ENCODE peak calls at places on chromosome 2, in ten cellular contexts. V, T, G, H, B, Y, U, F, M and W are unnamed samples.
A peak's percentile ranks its signal among the peaks of the same experiment; 100 is the strongest.

GRCh38 chr2:160920791-160921303 is 239.4 kb upstream of the TANK start:
- DNase-seq in V (no peak), T (no peak), G (peak; percentile 54), H (no peak), B (no peak), Y (no peak), U (no peak), F (peak; percentile 46), M (no peak), W (no peak)

GRCh38 chr2:2974982-2975381 is 402.6 kb downstream of the EIPR1 start:
- DNase-seq in V (no peak), T (no peak), G (no peak), H (no peak), B (no peak), Y (no peak), U (no peak), F (no peak), M (no peak), W (no peak)

GRCh38 chr2:109487237-109487869 is 126.4 kb downstream of the SEPTIN10 start:
- DNase-seq in V (no peak), T (no peak), G (no peak), H (no peak), B (no peak), Y (no peak), U (no peak), F (no peak), M (no peak), W (no peak)

GRCh38 chr2:138101718-138102117 is 137.4 kb downstream of the HNMT start:
- DNase-seq in V (no peak), T (no peak), G (no peak), H (no peak), B (no peak), Y (no peak), U (no peak), F (no peak), M (no peak), W (no peak)

GRCh38 chr2:45435316-45435715 is 175.8 kb downstream of the SRBD1 start:
- DNase-seq in V (no peak), T (no peak), G (no peak), H (no peak), B (no peak), Y (no peak), U (no peak), F (no peak), M (no peak), W (no peak)

GRCh38 chr2:126698376-126698775 is 42.4 kb downstream of the GYPC start:
- DNase-seq in V (no peak), T (no peak), G (no peak), H (no peak), B (peak; percentile 35), Y (no peak), U (no peak), F (no peak), M (no peak), W (no peak)

GRCh38 chr2:42961385-42961800 is 169.0 kb upstream of the HAAO start:
- DNase-seq in V (no peak), T (no peak), G (peak; percentile 86), H (no peak), B (peak; percentile 57), Y (no peak), U (peak; percentile 91), F (no peak), M (no peak), W (peak; percentile 76)

GRCh38 chr2:220949476-220949875 is 622.6 kb downstream of the EPHA4 start:
- DNase-seq in V (no peak), T (no peak), G (no peak), H (no peak), B (no peak), Y (no peak), U (no peak), F (no peak), M (no peak), W (no peak)

GRCh38 chr2:182113334-182113733 is 127.7 kb downstream of the PPP1R1C start:
- DNase-seq in V (no peak), T (no peak), G (no peak), H (no peak), B (no peak), Y (no peak), U (no peak), F (no peak), M (no peak), W (no peak)

GRCh38 chr2:200298816-200299215 is 7.7 kb upstream of the SPATS2L start:
- DNase-seq in V (no peak), T (no peak), G (no peak), H (no peak), B (no peak), Y (no peak), U (no peak), F (no peak), M (no peak), W (no peak)

GRCh38 chr2:44974064-44974715 is 32.7 kb downstream of the SIX3 start:
- DNase-seq in V (no peak), T (peak; percentile 37), G (no peak), H (no peak), B (peak; percentile 90), Y (peak; percentile 79), U (no peak), F (no peak), M (peak; percentile 59), W (no peak)

GRCh38 chr2:144159264-144159663 is 360.7 kb downstream of the ZEB2 start:
- DNase-seq in V (no peak), T (no peak), G (no peak), H (no peak), B (no peak), Y (no peak), U (no peak), F (no peak), M (peak; percentile 10), W (no peak)

GRCh38 chr2:15738965-15739364 is 147.3 kb downstream of the DDX1 start:
- DNase-seq in V (no peak), T (no peak), G (no peak), H (no peak), B (peak; percentile 12), Y (no peak), U (no peak), F (no peak), M (no peak), W (no peak)

GRCh38 chr2:31333527-31334183 is 80.9 kb downstream of the XDH start:
- DNase-seq in V (peak; percentile 83), T (peak; percentile 85), G (peak; percentile 59), H (peak; percentile 31), B (peak; percentile 96), Y (peak; percentile 74), U (peak; percentile 83), F (peak; percentile 73), M (peak; percentile 63), W (peak; percentile 84)

GRCh38 chr2:45152691-45153090 is 143.4 kb upstream of the SIX2 start:
- DNase-seq in V (no peak), T (no peak), G (no peak), H (no peak), B (no peak), Y (no peak), U (no peak), F (no peak), M (no peak), W (no peak)

GRCh38 chr2:185625604-185626003 is 113.0 kb upstream of the FSIP2 start:
- DNase-seq in V (no peak), T (peak; percentile 65), G (no peak), H (no peak), B (no peak), Y (no peak), U (no peak), F (no peak), M (no peak), W (no peak)

DNA sequence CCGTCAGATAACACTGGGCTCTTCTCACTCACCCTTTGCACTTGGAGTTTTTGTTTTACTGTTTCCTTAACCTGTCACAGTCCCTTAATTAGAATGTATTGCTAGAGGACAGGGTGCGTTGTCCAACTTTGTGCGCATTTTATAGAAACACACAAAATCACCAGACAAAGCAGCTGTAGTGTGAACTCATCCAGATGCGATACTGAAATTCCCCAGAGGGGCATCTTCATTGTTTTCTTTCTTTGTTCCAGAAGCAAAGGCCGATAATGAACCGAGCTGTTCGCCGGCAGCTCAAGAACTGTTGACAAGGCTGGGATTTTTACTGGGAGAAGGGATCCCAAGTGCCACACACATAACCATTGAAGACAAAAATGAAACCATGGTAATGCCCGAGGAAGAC is 137.6 kb downstream of the WDSUB1 start:
- DNase-seq in V (no peak), T (no peak), G (no peak), H (no peak), B (no peak), Y (no peak), U (no peak), F (no peak), M (no peak), W (no peak)
- H3K4me1 ChIP-seq in V (peaks cover 71% of the 10 kb centered on the region), T (no peaks in the 10 kb centered on the region), G (no peaks in the 10 kb centered on the region), H (peaks cover 19% of the 10 kb centered on the region), B (no peaks in the 10 kb centered on the region), Y (peaks cover 5% of the 10 kb centered on the region), U (peaks cover 64% of the 10 kb centered on the region), F (peaks cover 44% of the 10 kb centered on the region), M (peaks cover 12% of the 10 kb centered on the region), W (no peaks in the 10 kb centered on the region)

GRCh38 chr2:111122631-111123421 is 2.1 kb downstream of the BCL2L11 start:
- DNase-seq in V (peak; percentile 86), T (peak; percentile 86), G (peak; percentile 80), H (no peak), B (peak; percentile 91), Y (peak; percentile 25), U (peak; percentile 93), F (peak; percentile 88), M (no peak), W (peak; percentile 93)
- H3K4me1 ChIP-seq in V (peaks cover 54% of the 10 kb centered on the region), T (peaks cover 21% of the 10 kb centered on the region), G (no peaks in the 10 kb centered on the region), H (peaks cover 11% of the 10 kb centered on the region), B (peaks cover 3% of the 10 kb centered on the region), Y (peaks cover 23% of the 10 kb centered on the region), U (peaks cover 43% of the 10 kb centered on the region), F (peaks cover 49% of the 10 kb centered on the region), M (peaks cover 4% of the 10 kb centered on the region), W (no peaks in the 10 kb centered on the region)

GRCh38 chr2:11556101-11556806 is 22.4 kb downstream of the GREB1 start:
- DNase-seq in V (no peak), T (no peak), G (peak; percentile 32), H (no peak), B (peak; percentile 39), Y (no peak), U (no peak), F (no peak), M (no peak), W (peak; percentile 31)
- H3K4me1 ChIP-seq in V (no peaks in the 10 kb centered on the region), T (peaks cover 16% of the 10 kb centered on the region), G (peaks cover 4% of the 10 kb centered on the region), H (no peaks in the 10 kb centered on the region), B (peaks cover 47% of the 10 kb centered on the region), Y (no peaks in the 10 kb centered on the region), U (no peaks in the 10 kb centered on the region), F (peaks cover 3% of the 10 kb centered on the region), M (no peaks in the 10 kb centered on the region), W (no peaks in the 10 kb centered on the region)

DNA sequence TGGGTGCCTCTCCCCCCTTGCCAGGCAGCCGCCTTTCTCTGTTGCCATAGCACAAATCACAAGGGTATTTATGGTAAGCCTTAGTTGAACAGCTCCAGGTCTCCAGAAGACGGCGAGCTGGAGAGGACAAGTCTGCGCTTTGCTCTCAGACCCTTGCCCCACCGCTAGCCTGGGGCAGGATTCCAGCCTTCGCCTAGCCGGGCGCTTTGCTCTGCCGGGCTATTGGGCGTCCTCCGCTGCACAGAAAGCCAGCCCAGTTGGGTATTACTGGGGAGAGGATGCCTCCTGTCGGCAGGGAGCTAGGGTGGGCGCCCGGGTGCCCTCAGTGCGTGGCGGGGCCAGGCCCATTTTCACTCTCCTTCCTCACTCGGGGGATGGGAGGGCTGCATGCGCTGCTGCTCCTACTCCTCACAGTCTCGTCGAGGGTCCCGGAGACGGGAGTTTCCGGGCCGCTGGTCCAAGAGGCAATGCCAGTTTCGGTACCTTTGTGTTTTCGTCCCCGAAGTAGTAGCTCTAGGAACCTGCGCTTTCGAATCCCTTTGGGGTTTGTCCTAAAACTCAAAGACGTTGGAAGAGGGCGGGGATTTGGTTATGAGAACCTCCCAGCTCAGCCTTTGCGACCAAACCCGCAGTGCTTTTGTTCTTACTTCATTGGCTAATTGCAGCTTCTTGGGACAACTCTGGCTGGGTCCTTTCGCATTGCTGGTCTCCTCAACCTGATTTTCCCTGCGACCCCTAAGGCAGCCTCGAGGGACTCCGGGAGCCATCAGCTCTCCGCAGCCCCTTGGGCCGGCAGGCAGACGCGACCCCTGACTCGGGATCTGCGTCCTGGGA is 3.6 kb upstream of the DLX2 start:
- DNase-seq in V (no peak), T (peak; percentile 30), G (no peak), H (no peak), B (peak; percentile 90), Y (peak; percentile 82), U (no peak), F (no peak), M (no peak), W (no peak)
- H3K4me1 ChIP-seq in V (peaks cover 38% of the 10 kb centered on the region), T (peaks cover 10% of the 10 kb centered on the region), G (no peaks in the 10 kb centered on the region), H (peaks cover 27% of the 10 kb centered on the region), B (peaks cover 5% of the 10 kb centered on the region), Y (peaks cover 7% of the 10 kb centered on the region), U (peaks cover 52% of the 10 kb centered on the region), F (peaks cover 48% of the 10 kb centered on the region), M (peaks cover 4% of the 10 kb centered on the region), W (no peaks in the 10 kb centered on the region)